ENCODE peak calls at places on chromosomes 7 and 10, in seven cellular contexts. F is T-cell, A is left colon, S is Caki2, L is heart right ventricle, V is stomach, J is posterior vena cava. M is an unnamed sample.

GRCh38 chr7:155205368-155206285 is 92.1 kb upstream of the INSIG1 start:
- DNase-seq in J (peak), S (peak), L (peak), F (peak), V (peak), A (peak), M (peak)

GRCh38 chr10:62224606-62225005 is 44.0 kb downstream of the RTKN2 start:
- DNase-seq in S (peak), V (no peak), L (no peak), J (no peak), A (no peak), F (no peak), M (no peak)

GRCh38 chr7:1819258-1819841 is 149.3 kb downstream of the ELFN1 start:
- DNase-seq in V (peak), J (peak), A (no peak), F (no peak), S (no peak), L (no peak), M (no peak)

GRCh38 chr10:131700506-131700905 is 200.3 kb upstream of the PPP2R2D start:
- DNase-seq in V (no peak), J (peak), L (no peak), F (no peak), A (no peak), S (no peak), M (no peak)

GRCh38 chr10:3106908-3107425 is 39.6 kb downstream of the PFKP start:
- DNase-seq in A (no peak), V (no peak), L (no peak), J (peak), F (no peak), S (no peak), M (no peak)

GRCh38 chr10:101001225-101002035 is 1.8 kb downstream of the LZTS2 start:
- DNase-seq in L (peak), S (peak), J (peak), A (peak), F (no peak), V (peak), M (peak)

GRCh38 chr10:79046991-79047874 is 21.5 kb upstream of the ZMIZ1 start:
- DNase-seq in S (no peak), A (no peak), V (no peak), J (peak), L (no peak), F (no peak), M (peak)

GRCh38 chr7:63900394-63901203 is 98.0 kb upstream of the ZNF722 start:
- DNase-seq in J (peak), L (peak), A (peak), S (peak), F (peak), V (peak), M (peak)

GRCh38 chr10:59830601-59831259 is 75.6 kb downstream of the CCDC6 start:
- DNase-seq in F (no peak), L (no peak), J (no peak), S (peak), V (peak), A (peak), M (peak)